ENCODE peak calls at places on chromosomes 4 and X, in four cellular contexts. One of them, this sample, is unnamed.

GRCh38 chr4:87060957-87061356 is 126.1 kb downstream of the AFF1 start:
- DNase-seq in lower lobe of right lung: no peak
- DNase-seq in heart left ventricle: no peak
- DNase-seq in T-helper 2 cell: no peak
- DNase-seq in this sample: no peak

GRCh38 chrX:154482786-154483185 is 3.6 kb downstream of the UBL4A start:
- DNase-seq in lower lobe of right lung: no peak
- DNase-seq in heart left ventricle: no peak
- DNase-seq in T-helper 2 cell: no peak
- DNase-seq in this sample: peak

GRCh38 chr4:78661923-78662521 is 110.5 kb downstream of the ANXA3 start:
- DNase-seq in lower lobe of right lung: no peak
- DNase-seq in heart left ventricle: no peak
- DNase-seq in T-helper 2 cell: no peak
- DNase-seq in this sample: no peak

GRCh38 chr4:72112514-72113156 is 80.8 kb downstream of the NPFFR2 start:
- DNase-seq in lower lobe of right lung: no peak
- DNase-seq in heart left ventricle: no peak
- DNase-seq in T-helper 2 cell: no peak
- DNase-seq in this sample: no peak

GRCh38 chr4:113440366-113440765 is 321.2 kb downstream of the CAMK2D start:
- DNase-seq in lower lobe of right lung: no peak
- DNase-seq in heart left ventricle: no peak
- DNase-seq in T-helper 2 cell: no peak
- DNase-seq in this sample: no peak

GRCh38 chr4:93313207-93313606 is 515.3 kb upstream of the ATOH1 start:
- DNase-seq in lower lobe of right lung: no peak
- DNase-seq in heart left ventricle: no peak
- DNase-seq in T-helper 2 cell: no peak
- DNase-seq in this sample: no peak

GRCh38 chr4:18319456-18319855 is 297.9 kb upstream of the LCORL start:
- DNase-seq in lower lobe of right lung: no peak
- DNase-seq in heart left ventricle: no peak
- DNase-seq in T-helper 2 cell: no peak
- DNase-seq in this sample: no peak

GRCh38 chr4:12145106-12145505 is 716.4 kb upstream of the HS3ST1 start:
- DNase-seq in lower lobe of right lung: no peak
- DNase-seq in heart left ventricle: no peak
- DNase-seq in T-helper 2 cell: no peak
- DNase-seq in this sample: no peak

GRCh38 chrX:68139791-68140190 is 293.5 kb downstream of the OPHN1 start:
- DNase-seq in lower lobe of right lung: no peak
- DNase-seq in heart left ventricle: no peak
- DNase-seq in T-helper 2 cell: no peak
- DNase-seq in this sample: no peak

GRCh38 chr4:173371292-173372192 is 788 bp downstream of the SAP30 start:
- DNase-seq in lower lobe of right lung: peak
- DNase-seq in heart left ventricle: peak
- DNase-seq in T-helper 2 cell: peak
- DNase-seq in this sample: peak

GRCh38 chr4:83618431-83618830 is 82.5 kb downstream of the GPAT3 start:
- DNase-seq in lower lobe of right lung: no peak
- DNase-seq in heart left ventricle: peak
- DNase-seq in T-helper 2 cell: no peak
- DNase-seq in this sample: no peak

GRCh38 chrX:119459181-119459580 is 9.1 kb upstream of the SLC25A5 start:
- DNase-seq in lower lobe of right lung: no peak
- DNase-seq in heart left ventricle: no peak
- DNase-seq in T-helper 2 cell: no peak
- DNase-seq in this sample: no peak

GRCh38 chr4:156169011-156169410 is 215.3 kb upstream of the CTSO start:
- DNase-seq in lower lobe of right lung: no peak
- DNase-seq in heart left ventricle: peak
- DNase-seq in T-helper 2 cell: no peak
- DNase-seq in this sample: peak

GRCh38 chrX:39212456-39212855 is 411.2 kb downstream of the MID1IP1 start:
- DNase-seq in lower lobe of right lung: no peak
- DNase-seq in heart left ventricle: no peak
- DNase-seq in T-helper 2 cell: no peak
- DNase-seq in this sample: no peak

GRCh38 chr4:147345662-147346061 is 135.2 kb upstream of the EDNRA start:
- DNase-seq in lower lobe of right lung: no peak
- DNase-seq in heart left ventricle: no peak
- DNase-seq in T-helper 2 cell: no peak
- DNase-seq in this sample: no peak